ENCODE peak calls at places on chromosomes 11 and 22, in seven cellular contexts. E is body of pancreas, I is PC-9, H is colonic mucosa, L is IMR-90, C is fibroblast of villous mesenchyme, Y is fibroblast of lung. D is an unnamed sample.

GRCh38 chr11:125233116-125233515 is 68.6 kb downstream of the PKNOX2 start:
- DNase-seq in I (no peak), H (no peak), E (no peak), C (no peak), Y (no peak), L (no peak), D (no peak)

GRCh38 chr11:45449036-45449601 is 163.0 kb upstream of the SYT13 start:
- DNase-seq in Y (no peak), C (no peak), L (no peak), I (no peak), H (no peak), E (no peak), D (no peak)

GRCh38 chr11:87425943-87426342 is 388.2 kb downstream of the TMEM135 start:
- DNase-seq in I (no peak), Y (no peak), H (no peak), C (no peak), E (no peak), L (peak; percentile 62), D (no peak)

GRCh38 chr22:20111045-20111688 is 4.7 kb upstream of the RANBP1 start:
- DNase-seq in H (no peak), E (no peak), L (peak; percentile 5), C (no peak), Y (peak; percentile 20), I (no peak), D (peak; percentile 33)

GRCh38 chr11:32325725-32326124 is 109.6 kb downstream of the WT1 start:
- DNase-seq in C (no peak), H (no peak), Y (no peak), E (no peak), L (no peak), I (no peak), D (no peak)

GRCh38 chr22:20559174-20559760 is 51.9 kb downstream of the MED15 start:
- DNase-seq in L (no peak), I (no peak), C (no peak), Y (no peak), H (no peak), E (no peak), D (no peak)

GRCh38 chr11:127485541-127485940 is 485.0 kb upstream of the KIRREL3 start:
- DNase-seq in I (no peak), H (no peak), L (no peak), Y (no peak), C (no peak), E (no peak), D (peak; percentile 3)

GRCh38 chr11:10454902-10455631 is at the start of gene AMPD3:
- DNase-seq in Y (peak; percentile 93), C (peak; percentile 96), E (no peak), H (no peak), I (peak; percentile 47), L (peak; percentile 99), D (peak; percentile 97)

GRCh38 chr11:4066960-4067359 is 27.6 kb upstream of the RRM1 start:
- DNase-seq in I (no peak), C (no peak), H (no peak), L (no peak), E (no peak), Y (no peak), D (no peak)

GRCh38 chr11:134561348-134561720 is 149.3 kb upstream of the B3GAT1 start:
- DNase-seq in Y (no peak), E (no peak), L (no peak), H (no peak), I (no peak), C (no peak), D (no peak)

GRCh38 chr11:66100272-66101037 is 30.4 kb downstream of the PACS1 start:
- DNase-seq in C (no peak), I (no peak), E (peak; percentile 93), L (no peak), Y (no peak), H (peak; percentile 60), D (peak; percentile 24)

GRCh38 chr11:2399488-2400068 is 972 bp upstream of the TSSC4 start:
- DNase-seq in I (peak; percentile 22), E (no peak), Y (peak; percentile 4), L (no peak), C (peak; percentile 23), H (peak; percentile 43), D (peak; percentile 58)

GRCh38 chr22:43498856-43499253 is 87.0 kb downstream of the MPPED1 start:
- DNase-seq in L (no peak), Y (no peak), I (no peak), E (no peak), C (no peak), H (no peak), D (no peak)

GRCh38 chr11:1335811-1336761 is 26.7 kb upstream of the TOLLIP start:
- DNase-seq in Y (peak; percentile 95), H (peak; percentile 59), C (peak; percentile 94), I (peak; percentile 44), E (peak; percentile 64), L (peak; percentile 71), D (peak; percentile 90)

GRCh38 chr11:134040386-134041297 is 28.2 kb upstream of the JAM3 start:
- DNase-seq in L (peak; percentile 90), I (no peak), Y (peak; percentile 56), C (peak; percentile 92), E (no peak), H (no peak), D (peak; percentile 35)

GRCh38 chr11:76700177-76701100 is 29.9 kb upstream of the LRRC32 start:
- DNase-seq in E (no peak), C (peak; percentile 92), H (no peak), Y (peak; percentile 85), L (peak; percentile 97), I (peak; percentile 38), D (peak; percentile 75)

GRCh38 chr11:93903989-93904388 is 53.6 kb upstream of the VSTM5 start:
- DNase-seq in C (no peak), H (no peak), E (no peak), Y (no peak), L (no peak), I (no peak), D (no peak)

GRCh38 chr22:19806213-19807160 is 45.9 kb downstream of the TBX1 start:
- DNase-seq in I (peak; percentile 94), Y (peak; percentile 19), L (no peak), C (no peak), H (peak; percentile 92), E (peak; percentile 37), D (no peak)

GRCh38 chr11:75142714-75143419 is 8.0 kb upstream of the SLCO2B1 start:
- DNase-seq in Y (peak; percentile 89), H (peak; percentile 76), E (peak; percentile 44), C (peak; percentile 94), I (peak; percentile 53), L (peak; percentile 95), D (peak; percentile 97)

GRCh38 chr11:126482586-126483108 is 127.2 kb downstream of the ST3GAL4 start:
- DNase-seq in L (peak; percentile 6), C (no peak), Y (no peak), E (no peak), I (no peak), H (no peak), D (peak; percentile 4)

DNA sequence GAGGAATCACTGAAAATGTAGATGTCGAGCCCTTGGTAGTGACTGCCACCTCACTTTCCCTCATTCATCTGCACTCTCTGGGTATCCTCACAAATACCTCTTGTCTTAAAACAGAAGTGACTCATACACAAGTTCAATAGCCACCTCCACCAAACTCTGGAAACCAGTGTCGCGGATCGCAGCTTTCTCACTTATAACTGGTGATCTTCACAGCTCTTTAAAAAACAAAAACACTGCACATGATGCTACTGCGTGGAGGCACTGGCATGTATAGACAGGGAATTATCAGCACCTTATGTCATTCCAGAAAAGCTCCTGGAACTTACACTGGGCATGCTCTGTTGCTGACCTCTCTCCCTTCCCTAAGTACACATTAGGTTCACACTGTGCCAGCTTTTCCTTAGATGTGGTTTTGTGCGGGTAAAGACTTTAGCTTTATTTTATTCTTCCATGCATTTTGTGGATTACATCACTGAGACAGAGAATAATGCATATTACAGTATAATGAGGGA is 425.5 kb upstream of the CADM1 start:
- DNase-seq in E (no peak), C (no peak), I (no peak), L (no peak), Y (no peak), H (no peak), D (no peak)
- TF ChIP-seq CTCF in E (no peak), C (no peak), I (no peak), L (no peak), Y (no peak), H (no peak), D (no peak)

GRCh38 chr22:39353346-39353745 is 3.6 kb downstream of the SYNGR1 start:
- DNase-seq in L (no peak), I (no peak), E (no peak), H (no peak), Y (no peak), C (no peak), D (peak; percentile 24)

GRCh38 chr22:39350803-39351688 is 1.3 kb downstream of the SYNGR1 start:
- DNase-seq in C (no peak), L (no peak), E (no peak), Y (no peak), H (no peak), I (no peak), D (no peak)

GRCh38 chr22:39349967-39350802 is at the start of gene SYNGR1:
- DNase-seq in I (peak; percentile 24), L (no peak), E (peak; percentile 45), Y (no peak), C (no peak), H (no peak), D (no peak)

GRCh38 chr22:39351689-39352214 is 2.0 kb downstream of the SYNGR1 start:
- DNase-seq in L (peak; percentile 44), Y (no peak), H (no peak), C (no peak), I (peak; percentile 25), E (no peak), D (peak; percentile 66)

GRCh38 chr22:39352301-39352867 is 2.6 kb downstream of the SYNGR1 start:
- DNase-seq in C (no peak), I (no peak), Y (no peak), L (no peak), H (no peak), E (no peak), D (no peak)
- H3K4me3 ChIP-seq in C (no peak overlapping the region), I (no peak overlapping the region), Y (no peak overlapping the region), L (no peak overlapping the region), H (no peak overlapping the region), E (no peak overlapping the region), D (no peak overlapping the region)

DNA sequence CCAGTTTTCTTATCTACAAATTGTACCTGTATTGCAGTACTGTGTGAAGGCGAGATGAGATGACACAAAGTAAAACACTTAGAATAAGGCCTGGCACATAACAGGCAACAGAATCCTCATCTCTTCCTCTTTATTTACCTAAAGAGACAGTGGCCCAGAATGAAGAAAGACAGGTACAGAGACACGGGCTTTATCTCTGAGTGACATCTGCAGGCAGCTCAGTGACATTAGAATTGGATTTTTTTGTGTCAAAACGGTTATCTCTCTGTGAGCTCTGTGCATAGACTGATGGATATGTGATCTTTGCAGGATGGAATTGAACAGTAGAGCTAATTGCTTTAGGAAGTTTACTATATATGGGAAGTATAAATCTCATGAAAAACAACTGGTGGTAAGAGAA is 36.2 kb upstream of the TRPC6 start:
- DNase-seq in Y (no peak), H (no peak), L (no peak), C (no peak), I (no peak), E (no peak), D (no peak)
- TF ChIP-seq CTCF in Y (no peak), H (no peak), L (no peak), C (no peak), I (no peak), E (no peak), D (no peak)

DNA sequence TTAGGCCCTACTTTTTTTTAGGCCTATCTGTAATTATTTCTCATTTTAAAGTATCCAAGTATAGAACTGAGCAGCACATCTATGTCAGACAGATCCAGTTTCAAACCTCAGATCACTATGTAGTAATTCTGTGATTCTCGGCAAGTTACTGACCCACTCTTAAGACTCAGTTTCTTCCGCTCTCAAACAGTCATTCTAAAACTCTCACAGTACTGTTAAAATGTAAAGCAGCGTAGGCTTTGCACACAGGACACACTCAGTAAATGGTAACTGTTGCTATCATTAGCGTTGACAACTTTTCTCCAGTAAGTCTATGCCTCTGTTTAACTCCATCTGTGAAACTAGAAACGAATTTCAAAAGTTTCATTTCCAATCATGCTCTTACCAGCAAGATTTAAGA is 277.1 kb downstream of the TTC28 start:
- DNase-seq in Y (no peak), L (no peak), I (no peak), C (no peak), E (no peak), H (no peak), D (no peak)
- H3K4me3 ChIP-seq in Y (no peak overlapping the region), L (no peak overlapping the region), I (no peak overlapping the region), C (no peak overlapping the region), E (no peak overlapping the region), H (no peak overlapping the region), D (no peak overlapping the region)

D was measured in choroid plexus epithelial cell.